ENCODE peak calls at places on chromosomes 1 and 21, in five cellular contexts. One of them, this sample, is unnamed.

GRCh38 chr21:32776743-32777142 is 5.2 kb upstream of the PAXBP1 start:
- DNase-seq in hepatocyte: no peak
- DNase-seq in neuronal stem cell: no peak
- DNase-seq in upper lobe of right lung: no peak
- DNase-seq in DND-41: no peak
- DNase-seq in this sample: no peak

GRCh38 chr1:95301614-95302013 is 67.6 kb downstream of the RWDD3 start:
- DNase-seq in DND-41: no peak
- DNase-seq in hepatocyte: no peak
- DNase-seq in upper lobe of right lung: no peak
- DNase-seq in neuronal stem cell: no peak
- DNase-seq in this sample: no peak

GRCh38 chr1:44811234-44811633 is 2.9 kb downstream of the BTBD19 start:
- DNase-seq in hepatocyte: peak
- DNase-seq in neuronal stem cell: no peak
- DNase-seq in upper lobe of right lung: peak
- DNase-seq in DND-41: no peak
- DNase-seq in this sample: no peak

GRCh38 chr1:182279724-182280506 is 111.7 kb downstream of the GLUL start:
- DNase-seq in neuronal stem cell: peak
- DNase-seq in hepatocyte: no peak
- DNase-seq in upper lobe of right lung: no peak
- DNase-seq in DND-41: no peak
- DNase-seq in this sample: no peak

GRCh38 chr1:55321947-55322346 is 106.8 kb upstream of the USP24 start:
- DNase-seq in DND-41: no peak
- DNase-seq in neuronal stem cell: no peak
- DNase-seq in hepatocyte: no peak
- DNase-seq in upper lobe of right lung: no peak
- DNase-seq in this sample: no peak

GRCh38 chr1:153799016-153799415 is 23.8 kb downstream of the SLC27A3 start:
- DNase-seq in hepatocyte: no peak
- DNase-seq in DND-41: no peak
- DNase-seq in upper lobe of right lung: peak
- DNase-seq in neuronal stem cell: no peak
- DNase-seq in this sample: no peak

GRCh38 chr1:112247971-112248370 is 148.0 kb upstream of the CTTNBP2NL start:
- DNase-seq in hepatocyte: no peak
- DNase-seq in DND-41: no peak
- DNase-seq in neuronal stem cell: no peak
- DNase-seq in upper lobe of right lung: no peak
- DNase-seq in this sample: no peak

GRCh38 chr1:99266731-99267130 is 2.4 kb downstream of the PLPPR4 start:
- DNase-seq in neuronal stem cell: no peak
- DNase-seq in hepatocyte: no peak
- DNase-seq in DND-41: no peak
- DNase-seq in upper lobe of right lung: no peak
- DNase-seq in this sample: no peak

GRCh38 chr1:8127201-8127641 is 101.1 kb upstream of the ERRFI1 start:
- DNase-seq in upper lobe of right lung: no peak
- DNase-seq in DND-41: no peak
- DNase-seq in neuronal stem cell: no peak
- DNase-seq in hepatocyte: no peak
- DNase-seq in this sample: no peak

GRCh38 chr1:194598098-194598497 is 1411.7 kb upstream of the B3GALT2 start:
- DNase-seq in upper lobe of right lung: no peak
- DNase-seq in DND-41: no peak
- DNase-seq in neuronal stem cell: peak
- DNase-seq in hepatocyte: no peak
- DNase-seq in this sample: no peak

GRCh38 chr21:21122680-21123079 is 124.5 kb downstream of the NCAM2 start:
- DNase-seq in hepatocyte: no peak
- DNase-seq in DND-41: no peak
- DNase-seq in upper lobe of right lung: no peak
- DNase-seq in neuronal stem cell: no peak
- DNase-seq in this sample: no peak
- H3K27ac ChIP-seq in hepatocyte: no peak
- H3K27ac ChIP-seq in DND-41: no peak
- H3K27ac ChIP-seq in upper lobe of right lung: no peak
- H3K27ac ChIP-seq in neuronal stem cell: no peak
- H3K27ac ChIP-seq in this sample: no peak

GRCh38 chr1:6248161-6248776 is 4.3 kb downstream of the HES3 start:
- DNase-seq in hepatocyte: no peak
- DNase-seq in DND-41: no peak
- DNase-seq in neuronal stem cell: no peak
- DNase-seq in upper lobe of right lung: no peak
- DNase-seq in this sample: no peak

GRCh38 chr1:6246497-6247295 is 2.7 kb downstream of the HES3 start:
- DNase-seq in DND-41: peak
- DNase-seq in hepatocyte: peak
- DNase-seq in neuronal stem cell: peak
- DNase-seq in upper lobe of right lung: peak
- DNase-seq in this sample: no peak

GRCh38 chr1:6248798-6249731 is 5.1 kb downstream of the HES3 start:
- DNase-seq in neuronal stem cell: no peak
- DNase-seq in upper lobe of right lung: no peak
- DNase-seq in hepatocyte: peak
- DNase-seq in DND-41: no peak
- DNase-seq in this sample: no peak

GRCh38 chr1:6245869-6246496 is 2.0 kb downstream of the HES3 start:
- DNase-seq in upper lobe of right lung: no peak
- DNase-seq in DND-41: peak
- DNase-seq in neuronal stem cell: no peak
- DNase-seq in hepatocyte: peak
- DNase-seq in this sample: no peak

GRCh38 chr1:6247651-6248050 is 3.7 kb downstream of the HES3 start:
- DNase-seq in neuronal stem cell: no peak
- DNase-seq in hepatocyte: no peak
- DNase-seq in DND-41: no peak
- DNase-seq in upper lobe of right lung: no peak
- DNase-seq in this sample: no peak
- H3K27ac ChIP-seq in neuronal stem cell: no peak
- H3K27ac ChIP-seq in hepatocyte: no peak
- H3K27ac ChIP-seq in DND-41: no peak
- H3K27ac ChIP-seq in upper lobe of right lung: no peak
- H3K27ac ChIP-seq in this sample: no peak

GRCh38 chr21:29125979-29126378 is 4.5 kb upstream of the MAP3K7CL start:
- DNase-seq in hepatocyte: no peak
- DNase-seq in neuronal stem cell: no peak
- DNase-seq in upper lobe of right lung: no peak
- DNase-seq in DND-41: no peak
- DNase-seq in this sample: no peak
- H3K27ac ChIP-seq in hepatocyte: no peak
- H3K27ac ChIP-seq in neuronal stem cell: no peak
- H3K27ac ChIP-seq in upper lobe of right lung: no peak
- H3K27ac ChIP-seq in DND-41: no peak
- H3K27ac ChIP-seq in this sample: no peak

DNA sequence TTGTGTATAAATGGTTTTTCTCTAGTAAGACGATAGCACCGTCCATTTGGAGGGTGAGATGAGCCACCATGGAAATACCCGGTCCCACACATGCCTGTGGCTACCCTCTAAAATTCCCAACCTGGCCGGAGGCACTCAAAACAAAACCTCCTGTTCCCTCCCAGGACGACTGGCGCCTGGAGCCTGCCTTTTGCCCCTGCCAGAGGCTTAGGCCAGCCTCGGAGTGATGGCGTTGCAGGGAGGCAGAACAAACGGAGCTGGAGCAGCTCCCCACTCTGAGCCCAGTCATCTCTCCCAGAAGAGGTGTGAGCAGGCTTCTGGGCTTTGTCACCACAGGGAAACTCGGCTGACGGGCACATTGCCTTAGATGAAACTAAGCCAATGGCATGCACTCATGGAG is 213.7 kb upstream of the HOOK1 start:
- DNase-seq in DND-41: no peak
- DNase-seq in hepatocyte: no peak
- DNase-seq in neuronal stem cell: no peak
- DNase-seq in upper lobe of right lung: no peak
- DNase-seq in this sample: no peak
- H3K27ac ChIP-seq in DND-41: no peak
- H3K27ac ChIP-seq in hepatocyte: no peak
- H3K27ac ChIP-seq in neuronal stem cell: no peak
- H3K27ac ChIP-seq in upper lobe of right lung: no peak
- H3K27ac ChIP-seq in this sample: no peak

DNA sequence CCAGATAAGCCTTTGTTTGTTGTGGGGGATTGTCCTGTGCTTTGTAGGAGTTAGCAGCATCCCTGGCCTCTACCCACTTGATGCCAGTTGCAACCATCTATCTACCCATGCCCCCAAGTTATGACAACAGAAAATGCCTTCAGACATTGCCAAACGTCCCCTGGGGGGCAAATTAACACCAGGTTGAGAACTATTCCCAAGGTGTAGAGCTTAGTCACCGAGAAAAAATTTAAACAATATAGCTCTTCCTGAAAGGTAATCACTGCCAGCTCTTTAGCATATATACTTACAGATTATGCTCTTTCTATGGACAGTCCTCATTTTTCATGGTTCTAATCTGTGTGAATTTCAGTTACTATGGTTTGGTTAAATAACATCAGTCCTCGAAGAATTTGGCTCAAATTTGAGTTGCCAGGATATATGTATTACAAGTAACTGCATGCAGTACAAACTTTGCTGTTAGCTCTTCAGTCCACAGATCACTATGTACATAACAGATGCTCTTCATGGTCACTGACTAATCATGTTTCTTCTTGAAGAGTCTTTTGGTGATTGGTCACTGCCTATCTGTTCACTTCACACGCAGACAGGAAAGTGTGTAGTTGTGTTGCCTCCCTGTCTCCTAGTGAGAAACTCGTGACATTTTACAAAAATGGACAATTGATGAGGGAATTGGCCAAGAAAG is 25.2 kb downstream of the MAPKAPK2 start:
- DNase-seq in upper lobe of right lung: no peak
- DNase-seq in neuronal stem cell: no peak
- DNase-seq in hepatocyte: no peak
- DNase-seq in DND-41: no peak
- DNase-seq in this sample: peak
- H3K27ac ChIP-seq in upper lobe of right lung: no peak
- H3K27ac ChIP-seq in neuronal stem cell: no peak
- H3K27ac ChIP-seq in hepatocyte: peak
- H3K27ac ChIP-seq in DND-41: no peak
- H3K27ac ChIP-seq in this sample: peak

DNA sequence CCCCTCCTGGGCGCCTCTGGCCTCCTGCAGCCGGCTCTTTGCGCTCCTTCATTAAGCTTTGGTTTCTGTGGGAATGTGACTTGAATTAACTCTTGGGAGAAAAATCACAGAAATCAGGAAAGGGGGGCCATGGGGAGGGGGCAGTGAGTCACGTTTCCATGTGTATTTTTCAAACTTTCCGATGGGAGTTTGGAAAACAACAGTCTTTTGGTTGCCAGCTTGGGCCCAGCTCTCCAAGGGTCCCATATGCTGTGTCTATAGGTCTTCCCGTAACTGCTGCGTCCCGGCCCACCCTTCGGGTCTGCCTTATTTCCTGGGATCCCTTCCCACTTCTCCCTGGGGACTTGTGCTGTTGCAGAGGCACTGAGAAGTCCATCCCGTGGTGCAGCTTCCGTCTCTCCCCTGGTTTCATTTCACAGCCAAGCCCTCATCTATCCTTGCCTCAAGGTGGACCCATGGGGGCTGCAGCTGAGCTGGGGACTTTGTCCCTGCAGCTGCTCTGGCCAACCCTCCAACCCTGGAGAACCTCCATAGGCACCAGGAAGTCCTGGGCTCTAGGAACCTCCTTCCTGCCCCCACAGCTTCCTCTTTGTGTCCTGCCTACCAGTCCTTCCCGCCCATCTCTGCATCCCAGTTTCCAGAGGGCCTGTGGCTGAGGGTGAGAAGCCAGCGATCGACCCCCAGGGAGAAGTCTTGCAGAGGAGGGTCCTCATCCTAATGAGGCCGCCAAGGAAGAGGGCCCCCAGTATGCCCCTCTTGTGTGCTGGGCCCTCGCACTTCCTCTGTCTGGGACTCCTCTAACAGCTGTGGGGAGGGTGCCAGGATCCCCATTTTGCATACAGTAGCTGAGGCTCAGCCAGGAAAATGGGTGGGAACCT is 11.6 kb upstream of the LMNA start:
- DNase-seq in upper lobe of right lung: no peak
- DNase-seq in hepatocyte: no peak
- DNase-seq in DND-41: no peak
- DNase-seq in neuronal stem cell: no peak
- DNase-seq in this sample: no peak
- H3K27ac ChIP-seq in upper lobe of right lung: peak
- H3K27ac ChIP-seq in hepatocyte: peak
- H3K27ac ChIP-seq in DND-41: no peak
- H3K27ac ChIP-seq in neuronal stem cell: no peak
- H3K27ac ChIP-seq in this sample: peak

GRCh38 chr1:23742670-23743286 is 493 bp upstream of the ELOA start:
- DNase-seq in hepatocyte: no peak
- DNase-seq in DND-41: no peak
- DNase-seq in upper lobe of right lung: no peak
- DNase-seq in neuronal stem cell: no peak
- DNase-seq in this sample: no peak
- H3K27ac ChIP-seq in hepatocyte: peak
- H3K27ac ChIP-seq in DND-41: peak
- H3K27ac ChIP-seq in upper lobe of right lung: peak
- H3K27ac ChIP-seq in neuronal stem cell: peak
- H3K27ac ChIP-seq in this sample: peak

DNA sequence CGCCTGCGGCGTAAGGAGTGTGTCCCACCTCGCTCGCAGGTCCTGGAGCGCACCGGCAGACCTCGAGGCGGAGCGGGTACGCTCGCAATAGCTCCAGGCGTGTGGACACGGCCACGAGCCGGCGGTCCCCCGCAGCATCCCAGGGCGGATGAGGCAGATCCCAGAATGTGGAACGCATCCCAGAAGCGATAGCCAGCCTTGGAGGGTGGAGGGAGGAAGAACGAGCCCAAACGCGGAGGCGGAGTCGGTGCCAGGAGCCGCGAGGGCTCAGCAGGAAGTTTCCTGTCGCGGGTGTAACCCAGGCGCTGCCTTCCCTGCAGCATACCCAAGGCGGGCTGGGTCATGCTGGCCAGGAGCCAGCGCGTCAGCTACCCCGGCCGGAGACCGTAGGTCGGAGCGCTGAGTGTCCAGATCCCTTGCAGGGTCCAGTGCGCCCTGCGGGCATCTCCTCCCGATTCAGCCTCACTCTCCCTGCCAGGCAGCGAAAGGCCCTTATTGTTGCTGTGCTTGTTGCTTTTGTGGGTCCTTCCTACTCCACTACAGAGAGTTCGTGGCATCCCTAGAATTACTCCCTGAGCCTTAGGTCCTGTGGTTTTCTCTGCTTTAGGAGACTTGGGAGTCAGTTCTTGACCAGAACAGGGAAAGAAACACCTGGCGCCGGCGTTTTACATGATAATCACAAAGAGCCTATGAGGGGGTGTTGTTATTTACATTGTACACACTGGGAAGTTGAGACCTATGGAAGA is 27.7 kb downstream of the STYXL2 start:
- DNase-seq in upper lobe of right lung: peak
- DNase-seq in DND-41: peak
- DNase-seq in neuronal stem cell: no peak
- DNase-seq in hepatocyte: peak
- DNase-seq in this sample: no peak
- H3K27ac ChIP-seq in upper lobe of right lung: no peak
- H3K27ac ChIP-seq in DND-41: no peak
- H3K27ac ChIP-seq in neuronal stem cell: no peak
- H3K27ac ChIP-seq in hepatocyte: peak
- H3K27ac ChIP-seq in this sample: no peak